ENCODE peak calls at places on chromosomes 1 and 21, in ten cellular contexts. One of them, this sample, is unnamed. For H3K27me3 and H3K9me3, the result is how much of the 10 kb centered on the place peaks cover.

GRCh38 chr1:31888281-31888680 is 49.9 kb downstream of the PTP4A2 start:
- DNase-seq in CD4-positive, alpha-beta T cell: no peak
- DNase-seq in AG04450: no peak
- DNase-seq in H9: no peak
- DNase-seq in uterus: no peak
- DNase-seq in psoas muscle: no peak
- DNase-seq in mammary epithelial cell: no peak
- DNase-seq in adipocyte: no peak
- DNase-seq in DND-41: no peak
- DNase-seq in PC-3: no peak
- DNase-seq in this sample: no peak

GRCh38 chr21:36155603-36156338 is 853 bp upstream of the DOP1B start:
- DNase-seq in DND-41: no peak
- DNase-seq in H9: peak
- DNase-seq in mammary epithelial cell: peak
- DNase-seq in psoas muscle: no peak
- DNase-seq in AG04450: no peak
- DNase-seq in adipocyte: no peak
- DNase-seq in PC-3: peak
- DNase-seq in uterus: peak
- DNase-seq in CD4-positive, alpha-beta T cell: no peak
- DNase-seq in this sample: peak

GRCh38 chr1:236280438-236281285 is 1.1 kb downstream of the ERO1B start:
- DNase-seq in H9: peak
- DNase-seq in DND-41: peak
- DNase-seq in uterus: peak
- DNase-seq in mammary epithelial cell: peak
- DNase-seq in CD4-positive, alpha-beta T cell: peak
- DNase-seq in PC-3: peak
- DNase-seq in psoas muscle: no peak
- DNase-seq in adipocyte: no peak
- DNase-seq in AG04450: no peak
- DNase-seq in this sample: no peak

GRCh38 chr1:228885845-228886244 is 150.6 kb downstream of the RHOU start:
- DNase-seq in adipocyte: no peak
- DNase-seq in AG04450: no peak
- DNase-seq in mammary epithelial cell: no peak
- DNase-seq in H9: no peak
- DNase-seq in DND-41: no peak
- DNase-seq in uterus: no peak
- DNase-seq in CD4-positive, alpha-beta T cell: no peak
- DNase-seq in psoas muscle: no peak
- DNase-seq in PC-3: no peak
- DNase-seq in this sample: no peak

GRCh38 chr1:228381336-228381735 is 25.3 kb downstream of the TRIM11 start:
- DNase-seq in adipocyte: peak
- DNase-seq in mammary epithelial cell: no peak
- DNase-seq in uterus: no peak
- DNase-seq in H9: no peak
- DNase-seq in PC-3: peak
- DNase-seq in CD4-positive, alpha-beta T cell: no peak
- DNase-seq in AG04450: no peak
- DNase-seq in DND-41: no peak
- DNase-seq in psoas muscle: no peak
- DNase-seq in this sample: no peak

GRCh38 chr21:35619184-35619583 is 441.1 kb downstream of the SETD4 start:
- DNase-seq in AG04450: no peak
- DNase-seq in CD4-positive, alpha-beta T cell: no peak
- DNase-seq in psoas muscle: no peak
- DNase-seq in DND-41: peak
- DNase-seq in uterus: no peak
- DNase-seq in PC-3: peak
- DNase-seq in mammary epithelial cell: peak
- DNase-seq in H9: no peak
- DNase-seq in adipocyte: peak
- DNase-seq in this sample: no peak

GRCh38 chr1:45275054-45275453 is 51.6 kb upstream of the HPDL start:
- DNase-seq in DND-41: no peak
- DNase-seq in mammary epithelial cell: no peak
- DNase-seq in PC-3: no peak
- DNase-seq in CD4-positive, alpha-beta T cell: no peak
- DNase-seq in adipocyte: no peak
- DNase-seq in uterus: no peak
- DNase-seq in psoas muscle: no peak
- DNase-seq in H9: no peak
- DNase-seq in AG04450: no peak
- DNase-seq in this sample: no peak

GRCh38 chr1:21131200-21131599 is 45.5 kb downstream of the EIF4G3 start:
- DNase-seq in DND-41: no peak
- DNase-seq in H9: no peak
- DNase-seq in psoas muscle: no peak
- DNase-seq in adipocyte: no peak
- DNase-seq in AG04450: no peak
- DNase-seq in PC-3: no peak
- DNase-seq in uterus: no peak
- DNase-seq in CD4-positive, alpha-beta T cell: no peak
- DNase-seq in mammary epithelial cell: no peak
- DNase-seq in this sample: no peak

GRCh38 chr1:110211503-110212164 is 1.5 kb downstream of the KCNC4 start:
- DNase-seq in psoas muscle: no peak
- DNase-seq in H9: peak
- DNase-seq in PC-3: no peak
- DNase-seq in adipocyte: no peak
- DNase-seq in uterus: no peak
- DNase-seq in AG04450: no peak
- DNase-seq in mammary epithelial cell: peak
- DNase-seq in DND-41: no peak
- DNase-seq in CD4-positive, alpha-beta T cell: no peak
- DNase-seq in this sample: peak

GRCh38 chr21:44994581-44995171 is 54.8 kb downstream of the SLX9 start:
- DNase-seq in H9: no peak
- DNase-seq in psoas muscle: peak
- DNase-seq in mammary epithelial cell: peak
- DNase-seq in CD4-positive, alpha-beta T cell: no peak
- DNase-seq in adipocyte: no peak
- DNase-seq in AG04450: no peak
- DNase-seq in DND-41: no peak
- DNase-seq in PC-3: no peak
- DNase-seq in uterus: no peak
- DNase-seq in this sample: peak

GRCh38 chr1:61674221-61674620 is 50.7 kb downstream of the TM2D1 start:
- DNase-seq in mammary epithelial cell: no peak
- DNase-seq in adipocyte: peak
- DNase-seq in uterus: no peak
- DNase-seq in H9: no peak
- DNase-seq in CD4-positive, alpha-beta T cell: no peak
- DNase-seq in DND-41: no peak
- DNase-seq in AG04450: peak
- DNase-seq in psoas muscle: no peak
- DNase-seq in PC-3: no peak
- DNase-seq in this sample: no peak

GRCh38 chr1:74681449-74681848 is 7.9 kb upstream of the ERICH3 start:
- DNase-seq in psoas muscle: no peak
- DNase-seq in CD4-positive, alpha-beta T cell: no peak
- DNase-seq in AG04450: no peak
- DNase-seq in uterus: no peak
- DNase-seq in mammary epithelial cell: no peak
- DNase-seq in adipocyte: no peak
- DNase-seq in H9: no peak
- DNase-seq in DND-41: no peak
- DNase-seq in PC-3: no peak
- DNase-seq in this sample: no peak
- H3K27me3 ChIP-seq in psoas muscle: under half
- H3K27me3 ChIP-seq in CD4-positive, alpha-beta T cell: under half
- H3K27me3 ChIP-seq in AG04450: under half
- H3K27me3 ChIP-seq in uterus: under half
- H3K27me3 ChIP-seq in mammary epithelial cell: under half
- H3K27me3 ChIP-seq in adipocyte: under half
- H3K27me3 ChIP-seq in H9: under half
- H3K27me3 ChIP-seq in DND-41: under half
- H3K27me3 ChIP-seq in PC-3: under half
- H3K27me3 ChIP-seq in this sample: under half

GRCh38 chr21:8993943-8994639 is 1527.3 kb upstream of the TPTE start:
- DNase-seq in psoas muscle: no peak
- DNase-seq in DND-41: no peak
- DNase-seq in PC-3: peak
- DNase-seq in adipocyte: no peak
- DNase-seq in AG04450: no peak
- DNase-seq in CD4-positive, alpha-beta T cell: no peak
- DNase-seq in H9: no peak
- DNase-seq in uterus: no peak
- DNase-seq in mammary epithelial cell: no peak
- DNase-seq in this sample: no peak

GRCh38 chr21:8993284-8993942 is 1528.0 kb upstream of the TPTE start:
- DNase-seq in H9: no peak
- DNase-seq in AG04450: no peak
- DNase-seq in DND-41: no peak
- DNase-seq in psoas muscle: no peak
- DNase-seq in adipocyte: no peak
- DNase-seq in PC-3: peak
- DNase-seq in CD4-positive, alpha-beta T cell: no peak
- DNase-seq in uterus: no peak
- DNase-seq in mammary epithelial cell: no peak
- DNase-seq in this sample: no peak

GRCh38 chr21:8991968-8992621 is 1529.3 kb upstream of the TPTE start:
- DNase-seq in AG04450: no peak
- DNase-seq in DND-41: no peak
- DNase-seq in adipocyte: no peak
- DNase-seq in PC-3: peak
- DNase-seq in uterus: no peak
- DNase-seq in mammary epithelial cell: no peak
- DNase-seq in CD4-positive, alpha-beta T cell: no peak
- DNase-seq in H9: no peak
- DNase-seq in psoas muscle: no peak
- DNase-seq in this sample: no peak

GRCh38 chr21:8991088-8991907 is 1530.1 kb upstream of the TPTE start:
- DNase-seq in uterus: no peak
- DNase-seq in adipocyte: no peak
- DNase-seq in psoas muscle: no peak
- DNase-seq in PC-3: peak
- DNase-seq in AG04450: no peak
- DNase-seq in CD4-positive, alpha-beta T cell: no peak
- DNase-seq in H9: peak
- DNase-seq in mammary epithelial cell: no peak
- DNase-seq in DND-41: no peak
- DNase-seq in this sample: no peak

DNA sequence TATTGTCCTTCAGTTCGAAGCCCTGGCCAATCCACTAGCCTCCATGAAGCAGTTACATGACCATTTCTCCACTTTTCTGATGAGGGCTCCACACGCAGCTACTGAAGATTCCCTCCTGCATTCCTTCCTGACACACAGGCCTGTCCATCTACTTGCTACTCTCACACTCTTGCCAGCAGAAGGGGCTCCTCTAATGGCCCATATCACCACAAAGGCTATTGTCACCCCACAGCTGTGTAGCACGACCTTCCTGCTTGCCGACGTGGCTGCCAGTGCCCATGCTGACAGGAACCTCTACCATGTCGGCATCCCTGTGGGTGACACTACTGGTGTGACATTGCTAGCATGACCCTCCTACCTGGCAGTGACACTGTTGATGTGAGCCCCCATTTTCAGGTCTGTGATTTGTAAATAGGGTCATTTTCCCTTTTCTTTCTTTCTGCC is 1528.6 kb upstream of the TPTE start:
- DNase-seq in PC-3: peak
- DNase-seq in AG04450: no peak
- DNase-seq in adipocyte: no peak
- DNase-seq in uterus: no peak
- DNase-seq in H9: peak
- DNase-seq in DND-41: no peak
- DNase-seq in mammary epithelial cell: no peak
- DNase-seq in CD4-positive, alpha-beta T cell: no peak
- DNase-seq in psoas muscle: no peak
- DNase-seq in this sample: no peak
- H3K9me3 ChIP-seq in PC-3: under half
- H3K9me3 ChIP-seq in AG04450: under half
- H3K9me3 ChIP-seq in adipocyte: under half
- H3K9me3 ChIP-seq in uterus: under half
- H3K9me3 ChIP-seq in H9: half or more
- H3K9me3 ChIP-seq in DND-41: half or more
- H3K9me3 ChIP-seq in mammary epithelial cell: half or more
- H3K9me3 ChIP-seq in CD4-positive, alpha-beta T cell: under half
- H3K9me3 ChIP-seq in psoas muscle: under half
- H3K9me3 ChIP-seq in this sample: under half

GRCh38 chr1:183841550-183841949 is 36.6 kb downstream of the RGL1 start:
- DNase-seq in uterus: no peak
- DNase-seq in H9: no peak
- DNase-seq in psoas muscle: no peak
- DNase-seq in PC-3: peak
- DNase-seq in mammary epithelial cell: peak
- DNase-seq in adipocyte: peak
- DNase-seq in CD4-positive, alpha-beta T cell: no peak
- DNase-seq in AG04450: no peak
- DNase-seq in DND-41: no peak
- DNase-seq in this sample: no peak

GRCh38 chr1:183834568-183834967 is 29.6 kb downstream of the RGL1 start:
- DNase-seq in AG04450: no peak
- DNase-seq in CD4-positive, alpha-beta T cell: no peak
- DNase-seq in adipocyte: no peak
- DNase-seq in psoas muscle: no peak
- DNase-seq in DND-41: no peak
- DNase-seq in mammary epithelial cell: no peak
- DNase-seq in H9: no peak
- DNase-seq in uterus: peak
- DNase-seq in PC-3: no peak
- DNase-seq in this sample: no peak

GRCh38 chr1:183840140-183840539 is 35.2 kb downstream of the RGL1 start:
- DNase-seq in H9: no peak
- DNase-seq in AG04450: no peak
- DNase-seq in uterus: no peak
- DNase-seq in DND-41: no peak
- DNase-seq in mammary epithelial cell: peak
- DNase-seq in CD4-positive, alpha-beta T cell: no peak
- DNase-seq in psoas muscle: no peak
- DNase-seq in adipocyte: peak
- DNase-seq in PC-3: peak
- DNase-seq in this sample: no peak

GRCh38 chr1:183837062-183837461 is 32.1 kb downstream of the RGL1 start:
- DNase-seq in H9: no peak
- DNase-seq in adipocyte: no peak
- DNase-seq in CD4-positive, alpha-beta T cell: no peak
- DNase-seq in PC-3: no peak
- DNase-seq in psoas muscle: no peak
- DNase-seq in mammary epithelial cell: no peak
- DNase-seq in DND-41: no peak
- DNase-seq in AG04450: no peak
- DNase-seq in uterus: no peak
- DNase-seq in this sample: no peak

GRCh38 chr1:183838221-183838620 is 33.3 kb downstream of the RGL1 start:
- DNase-seq in PC-3: no peak
- DNase-seq in adipocyte: no peak
- DNase-seq in CD4-positive, alpha-beta T cell: no peak
- DNase-seq in AG04450: no peak
- DNase-seq in psoas muscle: no peak
- DNase-seq in H9: no peak
- DNase-seq in mammary epithelial cell: no peak
- DNase-seq in uterus: no peak
- DNase-seq in DND-41: no peak
- DNase-seq in this sample: no peak
- H3K27me3 ChIP-seq in PC-3: under half
- H3K27me3 ChIP-seq in adipocyte: under half
- H3K27me3 ChIP-seq in CD4-positive, alpha-beta T cell: under half
- H3K27me3 ChIP-seq in AG04450: under half
- H3K27me3 ChIP-seq in psoas muscle: under half
- H3K27me3 ChIP-seq in H9: under half
- H3K27me3 ChIP-seq in mammary epithelial cell: under half
- H3K27me3 ChIP-seq in uterus: under half
- H3K27me3 ChIP-seq in DND-41: under half
- H3K27me3 ChIP-seq in this sample: under half

GRCh38 chr1:248691567-248692155 is 10.9 kb downstream of the OR14I1 start:
- DNase-seq in H9: no peak
- DNase-seq in CD4-positive, alpha-beta T cell: no peak
- DNase-seq in uterus: no peak
- DNase-seq in AG04450: no peak
- DNase-seq in adipocyte: no peak
- DNase-seq in DND-41: no peak
- DNase-seq in PC-3: no peak
- DNase-seq in mammary epithelial cell: no peak
- DNase-seq in psoas muscle: no peak
- DNase-seq in this sample: no peak
- H3K9me3 ChIP-seq in H9: half or more
- H3K9me3 ChIP-seq in CD4-positive, alpha-beta T cell: under half
- H3K9me3 ChIP-seq in uterus: under half
- H3K9me3 ChIP-seq in AG04450: under half
- H3K9me3 ChIP-seq in adipocyte: under half
- H3K9me3 ChIP-seq in DND-41: under half
- H3K9me3 ChIP-seq in PC-3: under half
- H3K9me3 ChIP-seq in mammary epithelial cell: under half
- H3K9me3 ChIP-seq in psoas muscle: under half
- H3K9me3 ChIP-seq in this sample: under half

This sample was measured in lower lobe of right lung.